ENCODE peak calls at places on chromosomes 12 and 14, in five cellular contexts. One of them, this sample, is unnamed.

GRCh38 chr14:95504135-95505029 is 12.1 kb downstream of the SYNE3 start:
- DNase-seq in adrenal gland: no peak
- DNase-seq in stomach: no peak
- DNase-seq in uterus: no peak
- DNase-seq in testis: no peak
- DNase-seq in this sample: no peak

GRCh38 chr12:91877022-91877421 is 268.6 kb downstream of the BTG1 start:
- DNase-seq in stomach: peak; percentile 52
- DNase-seq in adrenal gland: peak; percentile 47
- DNase-seq in testis: peak; percentile 37
- DNase-seq in uterus: no peak
- DNase-seq in this sample: peak; percentile 36

GRCh38 chr14:71454513-71455332 is 477.5 kb upstream of the RGS6 start:
- DNase-seq in testis: no peak
- DNase-seq in stomach: no peak
- DNase-seq in adrenal gland: no peak
- DNase-seq in uterus: no peak
- DNase-seq in this sample: no peak

GRCh38 chr14:89767861-89768268 is 186.7 kb downstream of the EFCAB11 start:
- DNase-seq in uterus: no peak
- DNase-seq in stomach: no peak
- DNase-seq in testis: peak; percentile 62
- DNase-seq in adrenal gland: peak; percentile 58
- DNase-seq in this sample: no peak

GRCh38 chr14:20935303-20935984 is 19.8 kb upstream of the RNASE2 start:
- DNase-seq in stomach: no peak
- DNase-seq in uterus: no peak
- DNase-seq in testis: no peak
- DNase-seq in adrenal gland: no peak
- DNase-seq in this sample: no peak

GRCh38 chr14:72686832-72687231 is 207.1 kb downstream of the DPF3 start:
- DNase-seq in adrenal gland: no peak
- DNase-seq in uterus: no peak
- DNase-seq in testis: no peak
- DNase-seq in stomach: no peak
- DNase-seq in this sample: no peak

GRCh38 chr14:71142375-71143038 is 235.2 kb downstream of the PCNX1 start:
- DNase-seq in stomach: no peak
- DNase-seq in uterus: no peak
- DNase-seq in testis: no peak
- DNase-seq in adrenal gland: no peak
- DNase-seq in this sample: no peak

GRCh38 chr12:123912415-123913385 is 59.9 kb downstream of the CCDC92 start:
- DNase-seq in testis: no peak
- DNase-seq in adrenal gland: no peak
- DNase-seq in uterus: no peak
- DNase-seq in stomach: no peak
- DNase-seq in this sample: no peak

GRCh38 chr14:24670594-24670993 is 36.6 kb upstream of the GZMB start:
- DNase-seq in testis: no peak
- DNase-seq in uterus: no peak
- DNase-seq in stomach: no peak
- DNase-seq in adrenal gland: no peak
- DNase-seq in this sample: no peak

GRCh38 chr14:58765375-58765774 is 127.6 kb downstream of the DACT1 start:
- DNase-seq in stomach: no peak
- DNase-seq in adrenal gland: no peak
- DNase-seq in uterus: no peak
- DNase-seq in testis: no peak
- DNase-seq in this sample: no peak

GRCh38 chr14:69010632-69011031 is 31.5 kb upstream of the ACTN1 start:
- DNase-seq in adrenal gland: no peak
- DNase-seq in uterus: no peak
- DNase-seq in testis: no peak
- DNase-seq in stomach: no peak
- DNase-seq in this sample: no peak

GRCh38 chr12:69331482-69331845 is 16.7 kb upstream of the LYZ start:
- DNase-seq in stomach: no peak
- DNase-seq in uterus: no peak
- DNase-seq in adrenal gland: no peak
- DNase-seq in testis: no peak
- DNase-seq in this sample: no peak

GRCh38 chr12:69583203-69583602 is 2.1 kb upstream of the CCT2 start:
- DNase-seq in uterus: no peak
- DNase-seq in adrenal gland: no peak
- DNase-seq in testis: no peak
- DNase-seq in stomach: no peak
- DNase-seq in this sample: no peak

GRCh38 chr14:92568621-92569479 is 55.3 kb downstream of the RIN3 start:
- DNase-seq in adrenal gland: peak; percentile 51
- DNase-seq in testis: peak; percentile 41
- DNase-seq in stomach: no peak
- DNase-seq in uterus: no peak
- DNase-seq in this sample: no peak

GRCh38 chr14:20332386-20332945 is 613 bp downstream of the CCNB1IP1 start:
- DNase-seq in stomach: no peak
- DNase-seq in testis: peak; percentile 31
- DNase-seq in uterus: no peak
- DNase-seq in adrenal gland: no peak
- DNase-seq in this sample: no peak

GRCh38 chr12:113161415-113162016 is 12.0 kb downstream of the CFAP73 start:
- DNase-seq in adrenal gland: peak; percentile 60
- DNase-seq in stomach: no peak
- DNase-seq in testis: peak; percentile 68
- DNase-seq in uterus: no peak
- DNase-seq in this sample: no peak

GRCh38 chr12:68755536-68756243 is 9.7 kb downstream of the SLC35E3 start:
- DNase-seq in uterus: no peak
- DNase-seq in adrenal gland: no peak
- DNase-seq in stomach: no peak
- DNase-seq in testis: no peak
- DNase-seq in this sample: no peak

GRCh38 chr14:92578511-92578910 is 64.9 kb downstream of the RIN3 start:
- DNase-seq in adrenal gland: no peak
- DNase-seq in testis: no peak
- DNase-seq in uterus: no peak
- DNase-seq in stomach: no peak
- DNase-seq in this sample: no peak

GRCh38 chr14:92323916-92324818 is 1.2 kb downstream of the SLC24A4 start:
- DNase-seq in adrenal gland: no peak
- DNase-seq in testis: no peak
- DNase-seq in stomach: no peak
- DNase-seq in uterus: no peak
- DNase-seq in this sample: no peak

GRCh38 chr12:104499207-104499606 is 42.5 kb downstream of the CHST11 start:
- DNase-seq in stomach: no peak
- DNase-seq in testis: no peak
- DNase-seq in adrenal gland: no peak
- DNase-seq in uterus: no peak
- DNase-seq in this sample: no peak

GRCh38 chr12:81759215-81759991 is at the start of gene PPFIA2:
- DNase-seq in uterus: peak; percentile 55
- DNase-seq in adrenal gland: no peak
- DNase-seq in stomach: no peak
- DNase-seq in testis: peak; percentile 49
- DNase-seq in this sample: no peak

GRCh38 chr14:32480337-32480736 is 151.2 kb downstream of the AKAP6 start:
- DNase-seq in adrenal gland: no peak
- DNase-seq in testis: no peak
- DNase-seq in uterus: no peak
- DNase-seq in stomach: no peak
- DNase-seq in this sample: no peak

GRCh38 chr12:85424581-85425348 is 144.7 kb downstream of the ALX1 start:
- DNase-seq in testis: no peak
- DNase-seq in adrenal gland: no peak
- DNase-seq in uterus: no peak
- DNase-seq in stomach: peak; percentile 45
- DNase-seq in this sample: no peak

GRCh38 chr14:91693342-91693741 is 38.5 kb downstream of the CATSPERB start:
- DNase-seq in uterus: no peak
- DNase-seq in stomach: no peak
- DNase-seq in adrenal gland: no peak
- DNase-seq in testis: no peak
- DNase-seq in this sample: no peak

GRCh38 chr12:62640910-62641448 is 174.4 kb downstream of the MON2 start:
- DNase-seq in adrenal gland: no peak
- DNase-seq in uterus: no peak
- DNase-seq in stomach: no peak
- DNase-seq in testis: no peak
- DNase-seq in this sample: no peak

GRCh38 chr12:30828686-30829085 is 73.9 kb upstream of the CAPRIN2 start:
- DNase-seq in stomach: no peak
- DNase-seq in uterus: no peak
- DNase-seq in testis: no peak
- DNase-seq in adrenal gland: no peak
- DNase-seq in this sample: no peak

GRCh38 chr14:95054346-95055280 is 102.7 kb downstream of the DICER1 start:
- DNase-seq in stomach: peak; percentile 17
- DNase-seq in adrenal gland: no peak
- DNase-seq in testis: no peak
- DNase-seq in uterus: peak; percentile 10
- DNase-seq in this sample: no peak

DNA sequence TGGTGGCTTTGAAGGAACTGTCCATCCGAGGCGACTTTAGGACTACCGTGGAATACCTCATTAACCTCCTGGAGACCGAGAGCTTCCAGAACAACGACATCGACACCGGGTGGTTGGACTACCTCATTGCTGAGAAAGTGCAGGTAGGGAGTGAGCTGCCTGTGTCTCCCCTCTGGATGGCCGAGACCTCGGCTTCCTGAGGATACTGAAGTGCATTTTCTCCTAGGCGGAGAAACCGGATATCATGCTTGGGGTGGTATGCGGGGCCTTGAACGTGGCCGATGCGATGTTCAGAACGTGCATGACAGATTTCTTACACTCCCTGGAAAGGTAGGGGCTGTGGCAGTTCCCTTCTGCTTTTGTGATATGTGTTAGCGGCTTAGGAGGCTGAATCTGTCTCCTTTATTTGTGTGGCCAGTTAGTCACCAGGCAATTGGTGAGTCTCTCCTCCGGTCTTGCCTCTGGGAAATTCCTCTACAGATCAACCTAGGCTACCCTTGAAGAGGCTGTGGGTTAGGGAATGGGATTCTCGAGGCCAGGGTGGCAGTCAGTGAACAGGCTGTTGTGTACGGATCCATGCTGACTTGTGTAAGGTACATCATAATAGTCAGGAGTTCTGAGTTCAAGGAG is 75.3 kb downstream of the ACACB start:
- DNase-seq in stomach: no peak
- DNase-seq in adrenal gland: no peak
- DNase-seq in uterus: no peak
- DNase-seq in testis: no peak
- DNase-seq in this sample: no peak
- H3K36me3 ChIP-seq in stomach: peaks cover 100% of the 10 kb centered on the region
- H3K36me3 ChIP-seq in adrenal gland: peaks cover 90% of the 10 kb centered on the region
- H3K36me3 ChIP-seq in uterus: no peaks in the 10 kb centered on the region
- H3K36me3 ChIP-seq in testis: no peaks in the 10 kb centered on the region
- H3K36me3 ChIP-seq in this sample: peaks cover 21% of the 10 kb centered on the region

GRCh38 chr14:64504897-64505771 is 564 bp downstream of the ZBTB1 start:
- DNase-seq in adrenal gland: peak; percentile 90
- DNase-seq in testis: peak; percentile 94
- DNase-seq in stomach: peak; percentile 90
- DNase-seq in uterus: peak; percentile 86
- DNase-seq in this sample: peak; percentile 86
- TF ChIP-seq POLR2A in adrenal gland: no peak
- TF ChIP-seq POLR2A in testis: no peak
- TF ChIP-seq POLR2A in stomach: no peak
- TF ChIP-seq POLR2A in uterus: peak; percentile 42
- TF ChIP-seq POLR2A in this sample: peak; percentile 45

GRCh38 chr14:61769893-61770292 is 7.7 kb downstream of the SNAPC1 start:
- DNase-seq in testis: no peak
- DNase-seq in stomach: no peak
- DNase-seq in adrenal gland: no peak
- DNase-seq in uterus: no peak
- DNase-seq in this sample: no peak

GRCh38 chr14:61780125-61780524 is 17.9 kb downstream of the SNAPC1 start:
- DNase-seq in stomach: no peak
- DNase-seq in testis: no peak
- DNase-seq in uterus: no peak
- DNase-seq in adrenal gland: no peak
- DNase-seq in this sample: no peak

DNA sequence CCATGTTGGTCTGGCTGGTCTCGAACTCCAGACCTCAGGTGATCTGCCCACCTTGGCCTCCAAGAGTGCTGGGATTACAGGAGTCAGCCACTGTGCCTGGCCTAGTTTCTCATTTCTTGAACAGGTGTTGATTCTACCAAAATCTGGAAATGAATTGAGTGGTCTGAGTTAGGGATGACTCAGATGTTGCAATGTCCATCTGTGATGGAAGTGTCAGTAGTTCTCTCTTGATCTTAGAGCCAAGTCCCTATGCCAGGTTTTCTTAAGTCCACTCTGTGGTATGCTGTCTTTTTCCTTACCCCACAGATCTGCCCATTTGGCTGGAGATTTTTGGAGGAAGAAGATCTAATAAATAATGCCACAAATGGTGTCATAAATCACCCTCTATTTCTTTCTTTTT is 12.6 kb downstream of the SNAPC1 start:
- DNase-seq in stomach: no peak
- DNase-seq in testis: no peak
- DNase-seq in adrenal gland: no peak
- DNase-seq in uterus: no peak
- DNase-seq in this sample: no peak
- H3K36me3 ChIP-seq in stomach: peaks cover 96% of the 10 kb centered on the region
- H3K36me3 ChIP-seq in testis: no peaks in the 10 kb centered on the region
- H3K36me3 ChIP-seq in adrenal gland: peaks cover 49% of the 10 kb centered on the region
- H3K36me3 ChIP-seq in uterus: no peaks in the 10 kb centered on the region
- H3K36me3 ChIP-seq in this sample: no peaks in the 10 kb centered on the region

GRCh38 chr14:45258073-45258472 is 5.1 kb upstream of the MIS18BP1 start:
- DNase-seq in adrenal gland: no peak
- DNase-seq in testis: no peak
- DNase-seq in stomach: no peak
- DNase-seq in uterus: no peak
- DNase-seq in this sample: no peak
- TF ChIP-seq POLR2A in adrenal gland: no peak
- TF ChIP-seq POLR2A in testis: no peak
- TF ChIP-seq POLR2A in stomach: no peak
- TF ChIP-seq POLR2A in uterus: no peak
- TF ChIP-seq POLR2A in this sample: no peak